ENCODE peak calls at places on chromosome 17, in six cellular contexts. C is HFFc6, O is NCI-H69, U is pancreas, T is NCI-H1105, Q is iris pigment epithelial cell. E is an unnamed sample.

GRCh38 chr17:60231234-60231633 is 81.5 kb downstream of the CA4 start:
- DNase-seq in C (peak; percentile 17), Q (peak; percentile 55), U (no peak), O (peak; percentile 53), T (peak; percentile 4), E (peak; percentile 27)

GRCh38 chr17:40817103-40817682 is 5.2 kb downstream of the KRT10 start:
- DNase-seq in C (no peak), O (no peak), U (no peak), Q (no peak), T (no peak), E (no peak)

GRCh38 chr17:45319239-45319703 is 2.5 kb upstream of the MAP3K14 start:
- DNase-seq in U (no peak), Q (peak; percentile 75), C (peak; percentile 84), O (no peak), T (no peak), E (no peak)

GRCh38 chr17:7831233-7831632 is 2.8 kb upstream of the KDM6B start:
- DNase-seq in O (no peak), U (no peak), C (no peak), Q (no peak), T (no peak), E (no peak)

GRCh38 chr17:35241520-35241919 is 1.4 kb upstream of the SLFN5 start:
- DNase-seq in Q (no peak), T (no peak), U (no peak), C (no peak), O (no peak), E (no peak)

GRCh38 chr17:48054238-48055185 is 6.4 kb downstream of the NFE2L1 start:
- DNase-seq in T (peak; percentile 60), O (peak; percentile 99), U (peak; percentile 86), C (peak; percentile 46), Q (peak; percentile 95), E (no peak)

GRCh38 chr17:14340968-14341412 is 40.1 kb downstream of the HS3ST3B1 start:
- DNase-seq in C (no peak), U (no peak), T (no peak), Q (no peak), O (no peak), E (no peak)

GRCh38 chr17:79413591-79413990 is 197.3 kb downstream of the RBFOX3 start:
- DNase-seq in U (peak; percentile 73), C (no peak), O (peak; percentile 56), T (peak; percentile 88), Q (no peak), E (no peak)

GRCh38 chr17:8680850-8681174 is 50.3 kb upstream of the MYH10 start:
- DNase-seq in T (no peak), C (no peak), Q (no peak), O (no peak), U (no peak), E (no peak)

GRCh38 chr17:8621585-8621984 is 8.9 kb downstream of the MYH10 start:
- DNase-seq in T (no peak), C (peak; percentile 6), O (no peak), U (no peak), Q (peak; percentile 84), E (peak; percentile 35)

GRCh38 chr17:40330850-40331470 is 22.0 kb downstream of the RARA start:
- DNase-seq in T (no peak), Q (no peak), U (no peak), C (no peak), O (no peak), E (no peak)

GRCh38 chr17:47802341-47803022 is 19.1 kb downstream of the OSBPL7 start:
- DNase-seq in T (peak; percentile 58), C (peak; percentile 33), Q (peak; percentile 51), O (peak; percentile 89), U (no peak), E (peak; percentile 86)

E was measured in GM13976.